ENCODE peak calls at places on chromosomes 12 and 14, in six cellular contexts. Y is HCT116, V is lower lobe of right lung, H is psoas muscle, O is keratinocyte, U is cardiac muscle cell. T is an unnamed sample. For H3K4me1, the result is how much of the 10 kb centered on the place peaks cover.

GRCh38 chr12:41514907-41515306 is 326.8 kb downstream of the PDZRN4 start:
- DNase-seq in Y (peak), V (no peak), H (no peak), O (no peak), U (peak), T (no peak)

GRCh38 chr14:65961004-65961403 is 525.2 kb upstream of the CCDC196 start:
- DNase-seq in Y (peak), V (peak), H (no peak), O (no peak), U (peak), T (no peak)

GRCh38 chr14:73591690-73592448 is at the start of gene ACOT4:
- DNase-seq in Y (no peak), V (peak), H (peak), O (no peak), U (peak), T (no peak)

GRCh38 chr14:67240168-67240932 is 885 bp upstream of the PALS1 start:
- DNase-seq in Y (no peak), V (peak), H (peak), O (no peak), U (peak), T (peak)

GRCh38 chr12:45223868-45224267 is 8.0 kb downstream of the ANO6 start:
- DNase-seq in Y (no peak), V (no peak), H (no peak), O (no peak), U (no peak), T (no peak)

GRCh38 chr12:25997401-25997973 is 39.0 kb downstream of the RASSF8 start:
- DNase-seq in Y (peak), V (no peak), H (no peak), O (peak), U (no peak), T (no peak)

GRCh38 chr14:64705406-64706118 is 1.3 kb downstream of the PLEKHG3 start:
- DNase-seq in Y (no peak), V (no peak), H (no peak), O (no peak), U (no peak), T (peak)

GRCh38 chr14:74595006-74595735 is 16.9 kb downstream of the LTBP2 start:
- DNase-seq in Y (no peak), V (no peak), H (peak), O (no peak), U (no peak), T (peak)

GRCh38 chr14:21023174-21023573 is 1.7 kb downstream of the NDRG2 start:
- DNase-seq in Y (no peak), V (no peak), H (peak), O (no peak), U (no peak), T (no peak)
- H3K4me1 ChIP-seq in Y (under half), V (under half), H (half or more), O (under half), U (under half), T (under half)

GRCh38 chr14:31909977-31910376 is 167.1 kb upstream of the ARHGAP5 start:
- DNase-seq in Y (no peak), V (no peak), H (no peak), O (no peak), U (no peak), T (no peak)
- TF ChIP-seq CTCF in Y (no peak), V (no peak), H (no peak), O (no peak), U (no peak), T (no peak)

GRCh38 chr14:31024577-31025334 is 693 bp upstream of the AP4S1 start:
- DNase-seq in Y (no peak), V (no peak), H (no peak), O (no peak), U (no peak), T (no peak)
- H3K4me1 ChIP-seq in Y (under half), V (under half), H (under half), O (under half), U (under half), T (under half)

GRCh38 chr14:69260979-69261605 is 1.1 kb downstream of the GALNT16 start:
- DNase-seq in Y (no peak), V (no peak), H (peak), O (no peak), U (peak), T (peak)
- TF ChIP-seq CTCF in Y (peak), V (peak), H (peak), O (no peak), U (peak), T (peak)